ENCODE peak calls at places on chromosomes 6 and 20, in seven cellular contexts. D is upper lobe of right lung, Q is prostate gland, Y is fibroblast of pulmonary artery, W is IMR-90, M is adrenal gland, O is pancreas. K is an unnamed sample.

GRCh38 chr20:53642196-53643030 is 48.8 kb upstream of the ZNF217 start:
- DNase-seq in D (no peak), M (peak), O (no peak), Y (peak), W (peak), Q (peak), K (no peak)

GRCh38 chr20:47438464-47439381 is 63.0 kb upstream of the NCOA3 start:
- DNase-seq in Q (peak), M (no peak), D (no peak), W (no peak), O (no peak), Y (no peak), K (no peak)

GRCh38 chr6:12062605-12063004 is 50.5 kb downstream of the HIVEP1 start:
- DNase-seq in Q (no peak), W (no peak), O (no peak), Y (no peak), D (no peak), M (no peak), K (no peak)

GRCh38 chr6:119881416-119881815 is 531.9 kb upstream of the MAN1A1 start:
- DNase-seq in D (no peak), O (no peak), Y (peak), M (peak), Q (no peak), W (no peak), K (no peak)

GRCh38 chr6:108288742-108289141 is 6.1 kb upstream of the AFG1L start:
- DNase-seq in Y (no peak), M (no peak), D (no peak), W (no peak), O (no peak), Q (no peak), K (no peak)

GRCh38 chr6:77123527-77123926 is 339.8 kb downstream of the HTR1B start:
- DNase-seq in Y (no peak), M (no peak), W (no peak), O (no peak), Q (no peak), D (no peak), K (no peak)

GRCh38 chr20:10573273-10573950 is 100.4 kb downstream of the JAG1 start:
- DNase-seq in Y (no peak), Q (no peak), D (no peak), O (no peak), M (no peak), W (no peak), K (no peak)

GRCh38 chr6:85551264-85551663 is 42.4 kb downstream of the SNX14 start:
- DNase-seq in Y (no peak), M (no peak), Q (no peak), D (no peak), W (no peak), O (no peak), K (no peak)

GRCh38 chr6:159149641-159150040 is 19.6 kb upstream of the FNDC1 start:
- DNase-seq in W (no peak), Q (no peak), D (no peak), Y (no peak), O (no peak), M (no peak), K (no peak)

GRCh38 chr20:48721324-48722001 is 106.3 kb downstream of the PREX1 start:
- DNase-seq in Y (no peak), W (no peak), D (no peak), Q (no peak), O (no peak), M (no peak), K (peak)

GRCh38 chr6:131368077-131368911 is 204.7 kb upstream of the ARG1 start:
- DNase-seq in O (peak), W (no peak), Q (peak), D (peak), Y (peak), M (peak), K (no peak)

GRCh38 chr6:8063762-8064637 is at the start of gene BLOC1S5:
- DNase-seq in O (peak), D (peak), Q (peak), M (peak), Y (peak), W (peak), K (peak)
- TF ChIP-seq CTCF in O (no peak), D (peak), Q (no peak), M (no peak), Y (no peak), W (peak), K (peak)

DNA sequence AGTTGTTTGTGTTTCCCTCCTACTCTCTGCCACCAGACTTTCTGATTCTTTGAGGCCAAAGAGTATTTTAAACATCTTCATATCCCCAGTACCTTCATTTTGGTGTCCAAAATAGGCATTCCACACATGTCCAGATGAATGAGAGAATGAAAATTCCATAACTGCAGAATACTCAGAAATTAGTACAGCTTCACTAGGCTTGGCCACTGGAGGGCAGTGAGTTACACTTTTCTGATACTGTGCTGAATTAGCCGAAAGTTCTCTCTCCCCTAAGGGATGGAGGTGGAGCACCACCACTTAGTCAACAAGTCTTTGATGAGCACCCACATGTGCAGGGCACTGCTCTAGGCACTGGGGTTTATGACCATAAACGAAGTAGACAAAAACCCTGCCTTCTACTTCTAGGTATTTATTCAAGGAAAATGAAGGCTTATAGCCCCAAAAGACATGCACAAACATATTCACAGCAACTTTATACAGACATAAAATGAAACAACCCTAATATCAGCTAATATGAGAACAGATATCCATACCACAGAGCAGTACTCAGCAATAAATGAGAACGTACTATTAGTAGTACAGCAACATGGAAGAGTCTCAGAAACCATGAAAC is 46.1 kb upstream of the TMEM217 start:
- DNase-seq in W (peak), Q (no peak), D (no peak), Y (peak), O (no peak), M (peak), K (no peak)
- TF ChIP-seq CTCF in W (peak), Q (no peak), D (peak), Y (peak), O (no peak), M (peak), K (peak)

GRCh38 chr6:55820696-55821095 is 54.7 kb downstream of the BMP5 start:
- DNase-seq in O (no peak), W (no peak), Q (no peak), Y (no peak), M (no peak), D (no peak), K (no peak)

GRCh38 chr6:55819811-55820210 is 55.6 kb downstream of the BMP5 start:
- DNase-seq in D (no peak), W (no peak), M (no peak), Q (no peak), Y (no peak), O (no peak), K (no peak)

GRCh38 chr6:55822005-55822404 is 53.4 kb downstream of the BMP5 start:
- DNase-seq in Q (no peak), D (no peak), W (no peak), M (no peak), Y (no peak), O (no peak), K (no peak)

GRCh38 chr6:55825402-55826051 is 49.9 kb downstream of the BMP5 start:
- DNase-seq in Q (no peak), D (no peak), O (no peak), W (peak), Y (peak), M (no peak), K (no peak)

GRCh38 chr6:55822815-55823214 is 52.6 kb downstream of the BMP5 start:
- DNase-seq in Y (peak), D (no peak), Q (no peak), M (no peak), O (no peak), W (peak), K (no peak)
- TF ChIP-seq CTCF in Y (no peak), D (no peak), Q (no peak), M (no peak), O (no peak), W (no peak), K (no peak)

GRCh38 chr6:16793828-16794412 is 32.7 kb upstream of the ATXN1 start:
- DNase-seq in W (no peak), Y (no peak), O (no peak), Q (no peak), D (no peak), M (no peak), K (no peak)
- TF ChIP-seq CTCF in W (peak), Y (no peak), O (no peak), Q (peak), D (no peak), M (no peak), K (no peak)

GRCh38 chr20:32787168-32787567 is 25.0 kb downstream of the DNMT3B start:
- DNase-seq in W (no peak), M (no peak), O (no peak), Y (no peak), D (no peak), Q (no peak), K (no peak)
- TF ChIP-seq CTCF in W (no peak), M (no peak), O (no peak), Y (no peak), D (no peak), Q (no peak), K (no peak)

DNA sequence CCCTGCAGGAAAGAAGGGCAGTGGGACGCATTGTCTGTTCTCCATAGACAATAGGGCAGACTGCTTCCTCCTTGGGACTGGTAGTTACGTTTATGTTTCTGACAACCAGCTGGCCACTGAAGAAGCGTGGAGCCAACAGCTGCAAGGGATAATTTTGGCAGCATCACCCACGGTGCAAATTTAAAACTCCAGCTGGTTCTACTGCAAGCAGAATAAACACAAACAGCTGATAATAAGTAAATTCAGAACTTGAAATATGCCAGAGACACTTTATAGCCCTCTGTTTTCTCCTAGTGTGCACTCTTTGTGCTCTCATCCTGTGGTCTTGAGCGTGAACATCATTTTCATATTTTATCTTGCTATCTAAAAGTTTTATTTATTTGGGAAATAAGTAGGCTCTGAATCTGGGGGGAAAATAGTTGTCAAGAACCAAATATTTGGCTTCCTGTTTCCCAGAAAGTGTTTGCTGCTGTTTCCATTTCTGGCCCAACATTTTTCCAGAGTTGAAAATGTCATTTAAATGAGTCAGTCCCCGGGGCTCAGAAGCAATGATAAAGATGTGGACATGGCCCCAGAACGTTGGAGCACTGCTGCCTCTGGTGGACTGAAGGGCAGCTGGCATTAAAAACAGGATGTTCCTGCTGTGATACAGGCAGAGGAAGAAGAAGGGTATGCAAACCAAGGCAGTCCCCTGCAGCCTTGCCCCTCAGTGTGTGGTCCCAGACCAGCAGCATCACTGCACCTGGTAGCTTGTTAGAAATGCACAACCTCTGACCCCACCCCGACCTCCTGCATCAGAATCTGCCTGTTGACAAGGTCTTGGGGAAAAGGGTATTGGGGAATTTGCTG is 12.5 kb upstream of the THBD start:
- DNase-seq in M (peak), W (peak), Q (no peak), O (no peak), Y (peak), D (no peak), K (no peak)
- TF ChIP-seq CTCF in M (peak), W (peak), Q (no peak), O (no peak), Y (peak), D (peak), K (peak)

K was measured in chondrocyte.